ENCODE peak calls at places on chromosome 11, in seven cellular contexts. H, N, B, M, Z, D and C are unnamed samples.

GRCh38 chr11:926341-926916 is 759 bp downstream of the AP2A2 start:
- DNase-seq in H (no peak), N (no peak), B (no peak), M (no peak), Z (peak; percentile 10), D (peak; percentile 89), C (no peak)

GRCh38 chr11:72735495-72736027 is 16.6 kb downstream of the ARAP1 start:
- DNase-seq in H (no peak), N (peak; percentile 68), B (no peak), M (no peak), Z (peak; percentile 40), D (peak; percentile 89), C (no peak)

GRCh38 chr11:94145431-94145830 is 16.8 kb downstream of the PANX1 start:
- DNase-seq in H (no peak), N (no peak), B (no peak), M (no peak), Z (no peak), D (no peak), C (no peak)

GRCh38 chr11:124837491-124837856 is 27.8 kb upstream of the ROBO3 start:
- DNase-seq in H (no peak), N (peak; percentile 88), B (no peak), M (peak; percentile 2), Z (peak; percentile 72), D (peak; percentile 70), C (no peak)

GRCh38 chr11:70577948-70578347 is 179.6 kb downstream of the CTTN start:
- DNase-seq in H (no peak), N (no peak), B (no peak), M (no peak), Z (no peak), D (peak; percentile 16), C (no peak)

GRCh38 chr11:118883368-118884071 is at the start of gene CXCR5:
- DNase-seq in H (no peak), N (no peak), B (no peak), M (no peak), Z (no peak), D (no peak), C (no peak)

GRCh38 chr11:23201936-23202522 is 341.8 kb upstream of the CCDC179 start:
- DNase-seq in H (no peak), N (no peak), B (no peak), M (no peak), Z (no peak), D (no peak), C (no peak)

GRCh38 chr11:116148056-116148455 is 624.7 kb downstream of the BUD13 start:
- DNase-seq in H (no peak), N (peak; percentile 75), B (no peak), M (no peak), Z (no peak), D (no peak), C (no peak)

GRCh38 chr11:68959465-68960298 is 21.1 kb downstream of the MRGPRD start:
- DNase-seq in H (no peak), N (no peak), B (no peak), M (no peak), Z (no peak), D (peak; percentile 51), C (no peak)

GRCh38 chr11:11467278-11467677 is 114.2 kb upstream of the CSNK2A3 start:
- DNase-seq in H (no peak), N (no peak), B (no peak), M (no peak), Z (no peak), D (peak; percentile 76), C (no peak)

GRCh38 chr11:86119062-86119461 is 50.2 kb upstream of the PICALM start:
- DNase-seq in H (no peak), N (no peak), B (no peak), M (no peak), Z (no peak), D (peak; percentile 15), C (no peak)

GRCh38 chr11:46639197-46639839 is 22.0 kb downstream of the ATG13 start:
- DNase-seq in H (no peak), N (no peak), B (no peak), M (no peak), Z (no peak), D (no peak), C (no peak)

DNA sequence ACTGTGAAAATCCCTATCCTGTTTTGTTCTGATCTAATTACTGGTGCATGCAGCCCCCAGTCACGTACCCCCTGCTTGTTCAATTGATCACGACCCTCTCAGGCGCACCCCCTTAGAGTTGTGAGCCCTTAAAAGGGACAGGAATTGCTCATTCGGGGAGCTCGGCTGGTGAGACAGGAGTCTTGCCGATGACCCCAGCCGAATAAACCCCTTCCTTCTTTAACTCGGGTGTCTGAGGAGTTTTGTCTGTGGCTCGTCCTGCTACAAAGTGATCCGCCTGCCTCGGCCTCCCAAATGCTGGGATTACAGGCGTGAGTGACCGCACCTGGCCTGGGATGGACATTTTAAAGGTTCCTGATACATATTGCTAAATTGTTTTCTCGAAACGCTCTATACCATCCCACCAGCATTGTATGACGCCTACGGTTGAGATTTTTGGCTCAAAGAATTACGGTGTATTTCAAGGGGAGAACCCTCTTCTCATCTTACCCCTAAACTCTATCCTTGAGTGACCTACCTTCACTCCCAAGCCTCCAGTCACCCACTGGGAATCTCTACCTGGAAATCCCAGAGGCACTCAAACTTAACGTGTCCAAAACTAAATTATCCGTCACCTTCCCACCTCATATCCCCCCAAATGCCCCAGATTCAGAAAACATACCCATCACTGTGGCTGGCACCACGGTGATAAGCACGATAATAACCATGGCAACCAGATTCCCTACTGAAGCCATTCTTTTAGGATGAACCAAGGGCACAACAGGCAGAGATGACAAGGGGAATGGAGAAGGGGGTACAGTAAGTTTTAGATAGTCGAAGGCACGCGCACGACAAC is 789 bp upstream of the POLA2 start:
- DNase-seq in H (no peak), N (peak; percentile 53), B (no peak), M (no peak), Z (no peak), D (peak; percentile 66), C (no peak)
- H3K27ac ChIP-seq in H (peak overlapping the region; percentile 90), N (peak overlapping the region; percentile 23), B (peak overlapping the region; percentile 93), M (peak overlapping the region; percentile 98), Z (peak overlapping the region; percentile 90), D (peak overlapping the region; percentile 84), C (peak overlapping the region; percentile 93)

GRCh38 chr11:64058494-64058893 is 22.8 kb downstream of the FLRT1 start:
- DNase-seq in H (no peak), N (no peak), B (no peak), M (no peak), Z (no peak), D (peak; percentile 96), C (no peak)
- TF ChIP-seq POLR2AphosphoS5 in H (no peak), N (no peak), B (no peak), M (no peak), Z (no peak), D (peak; percentile 63), C (no peak)

GRCh38 chr11:17547051-17547577 is at the start of gene OTOG:
- DNase-seq in H (no peak), N (peak; percentile 95), B (no peak), M (no peak), Z (no peak), D (peak; percentile 42), C (no peak)

GRCh38 chr11:17546240-17546639 is 819 bp upstream of the OTOG start:
- DNase-seq in H (no peak), N (no peak), B (no peak), M (no peak), Z (no peak), D (no peak), C (no peak)

GRCh38 chr11:17550455-17551346 is 3.6 kb downstream of the OTOG start:
- DNase-seq in H (peak; percentile 24), N (no peak), B (no peak), M (no peak), Z (no peak), D (no peak), C (no peak)

GRCh38 chr11:17548444-17548843 is 1.4 kb downstream of the OTOG start:
- DNase-seq in H (no peak), N (peak; percentile 85), B (no peak), M (no peak), Z (no peak), D (no peak), C (peak; percentile 23)

GRCh38 chr11:17547932-17548331 is 873 bp downstream of the OTOG start:
- DNase-seq in H (no peak), N (peak; percentile 50), B (no peak), M (no peak), Z (no peak), D (no peak), C (no peak)
- TF ChIP-seq CTCF in H (no peak), N (peak; percentile 72), B (no peak), M (no peak), Z (no peak), D (no peak), C (no peak)

DNA sequence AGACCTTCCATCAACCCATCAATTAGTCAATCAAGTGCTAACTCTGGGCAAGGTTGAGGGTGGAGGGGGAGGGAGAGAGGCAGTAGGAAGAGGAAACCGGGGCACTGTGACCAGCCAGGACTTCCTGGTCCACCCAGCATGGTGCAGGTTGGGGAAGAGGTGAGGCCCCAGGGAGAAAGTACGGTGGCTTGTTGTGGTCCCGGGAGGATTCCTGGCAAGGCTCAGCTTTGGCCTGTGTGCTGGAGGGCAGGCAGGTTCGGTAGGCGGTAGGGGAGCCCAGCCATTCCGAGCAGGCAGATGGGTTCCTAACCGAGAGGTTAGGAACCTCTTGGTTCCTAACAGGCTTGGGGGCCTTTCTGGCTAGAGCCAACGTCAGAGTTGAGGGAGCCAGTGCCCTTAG is 10.8 kb downstream of the ST14 start:
- DNase-seq in H (no peak), N (peak; percentile 51), B (no peak), M (no peak), Z (no peak), D (no peak), C (no peak)
- H3K27ac ChIP-seq in H (peak overlapping the region; percentile 40), N (no peak overlapping the region), B (no peak overlapping the region), M (no peak overlapping the region), Z (no peak overlapping the region), D (no peak overlapping the region), C (no peak overlapping the region)

GRCh38 chr11:62879554-62879953 is 1.1 kb upstream of the SLC3A2 start:
- DNase-seq in H (no peak), N (peak; percentile 53), B (peak; percentile 36), M (no peak), Z (no peak), D (no peak), C (no peak)
- TF ChIP-seq POLR2AphosphoS5 in H (no peak), N (peak; percentile 12), B (peak; percentile 49), M (no peak), Z (no peak), D (no peak), C (no peak)